ENCODE peak calls at places on chromosomes 12 and 14, in seven cellular contexts. C is NCI-H2029, E is right lobe of liver, X is NCI-H774, Q is nephron progenitor cell, T is HTR-8/SVneo, Y is transverse colon. A is an unnamed sample.

GRCh38 chr14:61997146-61997545 is 234.9 kb downstream of the SNAPC1 start:
- DNase-seq in X (no peak), C (no peak), Q (no peak), Y (no peak), T (no peak), E (no peak), A (no peak)

GRCh38 chr14:49467091-49467490 is 119.1 kb downstream of the RPS29 start:
- DNase-seq in C (no peak), E (no peak), Q (no peak), Y (no peak), T (no peak), X (no peak), A (no peak)

GRCh38 chr14:102920273-102920997 is 2.0 kb upstream of the AMN start:
- DNase-seq in Q (no peak), C (no peak), E (no peak), Y (no peak), X (no peak), T (no peak), A (no peak)

GRCh38 chr12:46660276-46660675 is 165.5 kb downstream of the SLC38A4 start:
- DNase-seq in X (no peak), T (no peak), E (no peak), C (no peak), Y (no peak), Q (no peak), A (no peak)

GRCh38 chr12:53063708-53064612 is 14.1 kb downstream of the TNS2 start:
- DNase-seq in T (no peak), C (no peak), Q (no peak), E (no peak), Y (peak), X (no peak), A (no peak)

GRCh38 chr12:32134144-32134888 is 27.7 kb downstream of the BICD1 start:
- DNase-seq in T (no peak), E (no peak), Y (peak), C (no peak), X (no peak), Q (no peak), A (no peak)

GRCh38 chr14:98647754-98648153 is 624.2 kb downstream of the BCL11B start:
- DNase-seq in C (no peak), E (no peak), Q (no peak), Y (no peak), X (no peak), T (no peak), A (no peak)

GRCh38 chr14:39033371-39033770 is 69.7 kb downstream of the SEC23A start:
- DNase-seq in E (no peak), Q (no peak), Y (no peak), X (no peak), T (no peak), C (no peak), A (no peak)

GRCh38 chr12:45354399-45354798 is 138.5 kb downstream of the ANO6 start:
- DNase-seq in Q (no peak), E (no peak), X (no peak), Y (no peak), T (no peak), C (no peak), A (no peak)

GRCh38 chr14:93057586-93058280 is 58.0 kb downstream of the ITPK1 start:
- DNase-seq in Q (no peak), E (no peak), X (no peak), T (no peak), Y (no peak), C (no peak), A (no peak)

GRCh38 chr12:112537710-112538396 is 119.1 kb downstream of the PTPN11 start:
- DNase-seq in T (peak), C (peak), Q (peak), E (no peak), Y (no peak), X (no peak), A (no peak)

GRCh38 chr12:11576104-11576503 is 73.4 kb upstream of the ETV6 start:
- DNase-seq in T (no peak), C (no peak), X (no peak), E (no peak), Y (no peak), Q (no peak), A (no peak)

GRCh38 chr12:33649992-33650391 is 210.4 kb upstream of the SYT10 start:
- DNase-seq in Y (no peak), X (no peak), T (no peak), C (no peak), E (no peak), Q (no peak), A (no peak)

GRCh38 chr14:74404435-74404834 is 21.6 kb downstream of the SYNDIG1L start:
- DNase-seq in T (no peak), X (no peak), E (peak), Q (no peak), Y (no peak), C (no peak), A (no peak)

GRCh38 chr12:113302925-113303640 is 31.8 kb downstream of the SLC8B1 start:
- DNase-seq in T (no peak), C (no peak), X (no peak), E (no peak), Q (no peak), Y (no peak), A (peak)

GRCh38 chr14:93804654-93805053 is 16.4 kb upstream of the PRIMA1 start:
- DNase-seq in C (no peak), E (no peak), T (no peak), Q (no peak), Y (no peak), X (no peak), A (no peak)

GRCh38 chr12:64531665-64532334 is 78.5 kb upstream of the RASSF3 start:
- DNase-seq in Q (no peak), C (no peak), E (no peak), Y (no peak), X (no peak), T (no peak), A (no peak)

GRCh38 chr12:131129839-131130238 is 176.1 kb downstream of the ADGRD1 start:
- DNase-seq in X (no peak), T (no peak), Q (no peak), Y (no peak), C (no peak), E (peak), A (no peak)

GRCh38 chr12:58901664-58902063 is 18.6 kb downstream of the LRIG3 start:
- DNase-seq in C (no peak), X (no peak), T (no peak), E (no peak), Q (no peak), Y (no peak), A (no peak)

GRCh38 chr12:45670339-45671065 is 59.0 kb upstream of the ARID2 start:
- DNase-seq in X (no peak), Y (no peak), C (no peak), T (no peak), E (no peak), Q (no peak), A (no peak)

GRCh38 chr12:27810756-27811155 is 30.7 kb upstream of the MANSC4 start:
- DNase-seq in T (no peak), Y (no peak), C (no peak), X (no peak), Q (no peak), E (no peak), A (no peak)

GRCh38 chr12:111094157-111094772 is 173.9 kb upstream of the MYL2 start:
- DNase-seq in Q (no peak), E (peak), T (no peak), C (no peak), X (no peak), Y (no peak), A (no peak)

GRCh38 chr12:10186299-10186698 is 7.5 kb downstream of the TMEM52B start:
- DNase-seq in Q (no peak), C (no peak), X (no peak), T (no peak), E (peak), Y (peak), A (no peak)

GRCh38 chr14:85038526-85038925 is 491.4 kb upstream of the FLRT2 start:
- DNase-seq in X (no peak), C (no peak), T (no peak), E (no peak), Y (no peak), Q (no peak), A (no peak)

GRCh38 chr14:41570415-41571155 is 36.1 kb upstream of the LRFN5 start:
- DNase-seq in E (no peak), Y (no peak), Q (no peak), C (no peak), X (peak), T (no peak), A (peak)

GRCh38 chr12:43951286-43951685 is 115.4 kb downstream of the TMEM117 start:
- DNase-seq in T (no peak), X (no peak), Y (no peak), Q (no peak), C (no peak), E (no peak), A (no peak)

GRCh38 chr12:64566122-64566521 is 44.2 kb upstream of the RASSF3 start:
- DNase-seq in Y (no peak), Q (no peak), C (no peak), E (no peak), X (no peak), T (no peak), A (no peak)

GRCh38 chr14:50083467-50084337 is 32.7 kb downstream of the VCPKMT start:
- DNase-seq in T (no peak), Q (no peak), Y (no peak), X (no peak), E (no peak), C (no peak), A (no peak)

GRCh38 chr12:90058721-90059120 is 350.1 kb upstream of the ATP2B1 start:
- DNase-seq in T (peak), Q (no peak), Y (no peak), X (no peak), E (no peak), C (no peak), A (no peak)

GRCh38 chr12:120132863-120133385 is 16.4 kb upstream of the RAB35 start:
- DNase-seq in Q (no peak), E (no peak), T (no peak), Y (peak), X (no peak), C (no peak), A (no peak)

GRCh38 chr12:94099191-94099983 is 49.0 kb upstream of the PLXNC1 start:
- DNase-seq in X (no peak), C (peak), Q (no peak), Y (no peak), T (peak), E (no peak), A (peak)

GRCh38 chr14:99540196-99541032 is 59.2 kb downstream of the CCNK start:
- DNase-seq in T (no peak), E (no peak), X (no peak), C (no peak), Y (no peak), Q (no peak), A (no peak)

GRCh38 chr12:46230985-46231384 is 37.9 kb downstream of the SLC38A1 start:
- DNase-seq in Q (no peak), T (no peak), Y (no peak), E (no peak), X (no peak), C (no peak), A (no peak)

GRCh38 chr14:101121399-101122113 is 218.0 kb upstream of the RTL1 start:
- DNase-seq in T (no peak), X (no peak), E (peak), Y (no peak), Q (no peak), C (no peak), A (no peak)

GRCh38 chr14:102591372-102591943 is 991 bp upstream of the RCOR1 start:
- DNase-seq in T (no peak), E (no peak), C (no peak), Y (peak), Q (peak), X (no peak), A (no peak)

A was measured in DMS153.